ENCODE peak calls at places on chromosomes 2 and 18, in nine cellular contexts. One of them, this sample, is unnamed.

GRCh38 chr2:189629553-189630453 is 31.5 kb upstream of the ASNSD1 start:
- DNase-seq in stimulated activated CD8-positive, alpha-beta memory T cell treated with anti-CD3 and anti-CD28 coated beads, Interleukin-7, amount 100 ng/mL, for 1 hour: no peak
- DNase-seq in kidney tubule cell: no peak
- DNase-seq in ELR: no peak
- DNase-seq in NCI-H1092 treated with DMSO at 0.1 percent for 48 hours: no peak
- DNase-seq in endodermal cell: no peak
- DNase-seq in hippocampal formation: no peak
- DNase-seq in chondrocyte: no peak
- DNase-seq in HTR-8/SVneo: no peak
- DNase-seq in this sample: no peak

GRCh38 chr2:177448031-177448430 is 55.5 kb downstream of the AGPS start:
- DNase-seq in ELR: no peak
- DNase-seq in stimulated activated CD8-positive, alpha-beta memory T cell treated with anti-CD3 and anti-CD28 coated beads, Interleukin-7, amount 100 ng/mL, for 1 hour: no peak
- DNase-seq in hippocampal formation: no peak
- DNase-seq in endodermal cell: no peak
- DNase-seq in chondrocyte: no peak
- DNase-seq in HTR-8/SVneo: no peak
- DNase-seq in kidney tubule cell: no peak
- DNase-seq in NCI-H1092 treated with DMSO at 0.1 percent for 48 hours: no peak
- DNase-seq in this sample: no peak

GRCh38 chr2:62140785-62141740 is 54.9 kb upstream of the B3GNT2 start:
- DNase-seq in NCI-H1092 treated with DMSO at 0.1 percent for 48 hours: no peak
- DNase-seq in HTR-8/SVneo: no peak
- DNase-seq in chondrocyte: no peak
- DNase-seq in endodermal cell: no peak
- DNase-seq in kidney tubule cell: no peak
- DNase-seq in hippocampal formation: no peak
- DNase-seq in stimulated activated CD8-positive, alpha-beta memory T cell treated with anti-CD3 and anti-CD28 coated beads, Interleukin-7, amount 100 ng/mL, for 1 hour: no peak
- DNase-seq in ELR: no peak
- DNase-seq in this sample: no peak

GRCh38 chr2:238151628-238152235 is 7.0 kb upstream of the ERFE start:
- DNase-seq in endodermal cell: peak; percentile 78
- DNase-seq in stimulated activated CD8-positive, alpha-beta memory T cell treated with anti-CD3 and anti-CD28 coated beads, Interleukin-7, amount 100 ng/mL, for 1 hour: no peak
- DNase-seq in HTR-8/SVneo: no peak
- DNase-seq in hippocampal formation: no peak
- DNase-seq in ELR: no peak
- DNase-seq in chondrocyte: no peak
- DNase-seq in kidney tubule cell: no peak
- DNase-seq in NCI-H1092 treated with DMSO at 0.1 percent for 48 hours: no peak
- DNase-seq in this sample: no peak

GRCh38 chr18:75810481-75810880 is 383.0 kb upstream of the SMIM21 start:
- DNase-seq in NCI-H1092 treated with DMSO at 0.1 percent for 48 hours: no peak
- DNase-seq in HTR-8/SVneo: no peak
- DNase-seq in ELR: no peak
- DNase-seq in stimulated activated CD8-positive, alpha-beta memory T cell treated with anti-CD3 and anti-CD28 coated beads, Interleukin-7, amount 100 ng/mL, for 1 hour: no peak
- DNase-seq in chondrocyte: no peak
- DNase-seq in kidney tubule cell: no peak
- DNase-seq in hippocampal formation: no peak
- DNase-seq in endodermal cell: no peak
- DNase-seq in this sample: no peak

GRCh38 chr2:10187661-10188060 is 65.1 kb downstream of the RRM2 start:
- DNase-seq in stimulated activated CD8-positive, alpha-beta memory T cell treated with anti-CD3 and anti-CD28 coated beads, Interleukin-7, amount 100 ng/mL, for 1 hour: no peak
- DNase-seq in kidney tubule cell: no peak
- DNase-seq in HTR-8/SVneo: no peak
- DNase-seq in ELR: no peak
- DNase-seq in hippocampal formation: no peak
- DNase-seq in endodermal cell: no peak
- DNase-seq in NCI-H1092 treated with DMSO at 0.1 percent for 48 hours: no peak
- DNase-seq in chondrocyte: peak; percentile 54
- DNase-seq in this sample: no peak

GRCh38 chr2:18446715-18447114 is 113.7 kb downstream of the RDH14 start:
- DNase-seq in HTR-8/SVneo: no peak
- DNase-seq in endodermal cell: no peak
- DNase-seq in stimulated activated CD8-positive, alpha-beta memory T cell treated with anti-CD3 and anti-CD28 coated beads, Interleukin-7, amount 100 ng/mL, for 1 hour: no peak
- DNase-seq in chondrocyte: no peak
- DNase-seq in NCI-H1092 treated with DMSO at 0.1 percent for 48 hours: no peak
- DNase-seq in kidney tubule cell: no peak
- DNase-seq in ELR: no peak
- DNase-seq in hippocampal formation: no peak
- DNase-seq in this sample: no peak

GRCh38 chr18:55220523-55220922 is 261.3 kb upstream of the CCDC68 start:
- DNase-seq in stimulated activated CD8-positive, alpha-beta memory T cell treated with anti-CD3 and anti-CD28 coated beads, Interleukin-7, amount 100 ng/mL, for 1 hour: no peak
- DNase-seq in ELR: no peak
- DNase-seq in kidney tubule cell: no peak
- DNase-seq in hippocampal formation: no peak
- DNase-seq in chondrocyte: no peak
- DNase-seq in HTR-8/SVneo: no peak
- DNase-seq in NCI-H1092 treated with DMSO at 0.1 percent for 48 hours: no peak
- DNase-seq in endodermal cell: no peak
- DNase-seq in this sample: no peak

GRCh38 chr2:127361929-127362328 is 25.8 kb downstream of the MAP3K2 start:
- DNase-seq in NCI-H1092 treated with DMSO at 0.1 percent for 48 hours: no peak
- DNase-seq in kidney tubule cell: peak; percentile 55
- DNase-seq in stimulated activated CD8-positive, alpha-beta memory T cell treated with anti-CD3 and anti-CD28 coated beads, Interleukin-7, amount 100 ng/mL, for 1 hour: no peak
- DNase-seq in ELR: peak; percentile 13
- DNase-seq in chondrocyte: no peak
- DNase-seq in HTR-8/SVneo: no peak
- DNase-seq in endodermal cell: no peak
- DNase-seq in hippocampal formation: no peak
- DNase-seq in this sample: no peak

GRCh38 chr2:149148195-149149006 is 109.9 kb downstream of the LYPD6B start:
- DNase-seq in endodermal cell: no peak
- DNase-seq in ELR: no peak
- DNase-seq in HTR-8/SVneo: no peak
- DNase-seq in hippocampal formation: no peak
- DNase-seq in kidney tubule cell: no peak
- DNase-seq in NCI-H1092 treated with DMSO at 0.1 percent for 48 hours: no peak
- DNase-seq in stimulated activated CD8-positive, alpha-beta memory T cell treated with anti-CD3 and anti-CD28 coated beads, Interleukin-7, amount 100 ng/mL, for 1 hour: no peak
- DNase-seq in chondrocyte: no peak
- DNase-seq in this sample: no peak

GRCh38 chr2:29610569-29610968 is 310.8 kb downstream of the ALK start:
- DNase-seq in ELR: no peak
- DNase-seq in hippocampal formation: no peak
- DNase-seq in endodermal cell: no peak
- DNase-seq in HTR-8/SVneo: no peak
- DNase-seq in stimulated activated CD8-positive, alpha-beta memory T cell treated with anti-CD3 and anti-CD28 coated beads, Interleukin-7, amount 100 ng/mL, for 1 hour: no peak
- DNase-seq in NCI-H1092 treated with DMSO at 0.1 percent for 48 hours: no peak
- DNase-seq in chondrocyte: no peak
- DNase-seq in kidney tubule cell: no peak
- DNase-seq in this sample: no peak

GRCh38 chr2:22885245-22885644 is 499.7 kb upstream of the KLHL29 start:
- DNase-seq in NCI-H1092 treated with DMSO at 0.1 percent for 48 hours: no peak
- DNase-seq in stimulated activated CD8-positive, alpha-beta memory T cell treated with anti-CD3 and anti-CD28 coated beads, Interleukin-7, amount 100 ng/mL, for 1 hour: no peak
- DNase-seq in kidney tubule cell: no peak
- DNase-seq in endodermal cell: no peak
- DNase-seq in chondrocyte: no peak
- DNase-seq in hippocampal formation: no peak
- DNase-seq in ELR: no peak
- DNase-seq in HTR-8/SVneo: no peak
- DNase-seq in this sample: no peak

GRCh38 chr2:8475349-8476045 is 206.4 kb upstream of the ID2 start:
- DNase-seq in NCI-H1092 treated with DMSO at 0.1 percent for 48 hours: peak; percentile 21
- DNase-seq in ELR: no peak
- DNase-seq in hippocampal formation: no peak
- DNase-seq in stimulated activated CD8-positive, alpha-beta memory T cell treated with anti-CD3 and anti-CD28 coated beads, Interleukin-7, amount 100 ng/mL, for 1 hour: no peak
- DNase-seq in endodermal cell: no peak
- DNase-seq in kidney tubule cell: peak; percentile 89
- DNase-seq in HTR-8/SVneo: no peak
- DNase-seq in chondrocyte: no peak
- DNase-seq in this sample: no peak

GRCh38 chr2:237208373-237209045 is 122.8 kb downstream of the COPS8 start:
- DNase-seq in endodermal cell: no peak
- DNase-seq in stimulated activated CD8-positive, alpha-beta memory T cell treated with anti-CD3 and anti-CD28 coated beads, Interleukin-7, amount 100 ng/mL, for 1 hour: no peak
- DNase-seq in HTR-8/SVneo: no peak
- DNase-seq in ELR: peak; percentile 77
- DNase-seq in NCI-H1092 treated with DMSO at 0.1 percent for 48 hours: no peak
- DNase-seq in kidney tubule cell: no peak
- DNase-seq in hippocampal formation: no peak
- DNase-seq in chondrocyte: no peak
- DNase-seq in this sample: no peak

GRCh38 chr2:231068525-231069222 is 12.0 kb downstream of the PSMD1 start:
- DNase-seq in kidney tubule cell: peak; percentile 32
- DNase-seq in chondrocyte: no peak
- DNase-seq in hippocampal formation: no peak
- DNase-seq in stimulated activated CD8-positive, alpha-beta memory T cell treated with anti-CD3 and anti-CD28 coated beads, Interleukin-7, amount 100 ng/mL, for 1 hour: no peak
- DNase-seq in endodermal cell: no peak
- DNase-seq in NCI-H1092 treated with DMSO at 0.1 percent for 48 hours: no peak
- DNase-seq in HTR-8/SVneo: no peak
- DNase-seq in ELR: peak; percentile 89
- DNase-seq in this sample: no peak

GRCh38 chr2:73870084-73870483 is 22.7 kb upstream of the ACTG2 start:
- DNase-seq in kidney tubule cell: no peak
- DNase-seq in endodermal cell: no peak
- DNase-seq in ELR: peak; percentile 48
- DNase-seq in HTR-8/SVneo: no peak
- DNase-seq in stimulated activated CD8-positive, alpha-beta memory T cell treated with anti-CD3 and anti-CD28 coated beads, Interleukin-7, amount 100 ng/mL, for 1 hour: no peak
- DNase-seq in chondrocyte: no peak
- DNase-seq in NCI-H1092 treated with DMSO at 0.1 percent for 48 hours: no peak
- DNase-seq in hippocampal formation: no peak
- DNase-seq in this sample: peak; percentile 77

GRCh38 chr2:86037795-86038192 is 67.9 kb downstream of the POLR1A start:
- DNase-seq in hippocampal formation: no peak
- DNase-seq in chondrocyte: peak; percentile 55
- DNase-seq in endodermal cell: no peak
- DNase-seq in kidney tubule cell: no peak
- DNase-seq in ELR: no peak
- DNase-seq in stimulated activated CD8-positive, alpha-beta memory T cell treated with anti-CD3 and anti-CD28 coated beads, Interleukin-7, amount 100 ng/mL, for 1 hour: no peak
- DNase-seq in HTR-8/SVneo: no peak
- DNase-seq in NCI-H1092 treated with DMSO at 0.1 percent for 48 hours: no peak
- DNase-seq in this sample: no peak

GRCh38 chr2:60954139-60954538 is 63.4 kb upstream of the PEX13 start:
- DNase-seq in endodermal cell: no peak
- DNase-seq in kidney tubule cell: no peak
- DNase-seq in HTR-8/SVneo: no peak
- DNase-seq in stimulated activated CD8-positive, alpha-beta memory T cell treated with anti-CD3 and anti-CD28 coated beads, Interleukin-7, amount 100 ng/mL, for 1 hour: no peak
- DNase-seq in ELR: no peak
- DNase-seq in chondrocyte: no peak
- DNase-seq in hippocampal formation: no peak
- DNase-seq in NCI-H1092 treated with DMSO at 0.1 percent for 48 hours: no peak
- DNase-seq in this sample: no peak

GRCh38 chr2:219045937-219046550 is 4.7 kb upstream of the CFAP65 start:
- DNase-seq in hippocampal formation: no peak
- DNase-seq in endodermal cell: peak; percentile 91
- DNase-seq in ELR: peak; percentile 35
- DNase-seq in stimulated activated CD8-positive, alpha-beta memory T cell treated with anti-CD3 and anti-CD28 coated beads, Interleukin-7, amount 100 ng/mL, for 1 hour: no peak
- DNase-seq in kidney tubule cell: peak; percentile 39
- DNase-seq in chondrocyte: no peak
- DNase-seq in NCI-H1092 treated with DMSO at 0.1 percent for 48 hours: no peak
- DNase-seq in HTR-8/SVneo: peak; percentile 56
- DNase-seq in this sample: peak; percentile 67

GRCh38 chr2:191869178-191869577 is 22.3 kb upstream of the CAVIN2 start:
- DNase-seq in kidney tubule cell: peak; percentile 57
- DNase-seq in hippocampal formation: peak; percentile 49
- DNase-seq in endodermal cell: peak; percentile 92
- DNase-seq in stimulated activated CD8-positive, alpha-beta memory T cell treated with anti-CD3 and anti-CD28 coated beads, Interleukin-7, amount 100 ng/mL, for 1 hour: no peak
- DNase-seq in ELR: peak; percentile 77
- DNase-seq in chondrocyte: no peak
- DNase-seq in NCI-H1092 treated with DMSO at 0.1 percent for 48 hours: peak; percentile 17
- DNase-seq in HTR-8/SVneo: no peak
- DNase-seq in this sample: no peak

GRCh38 chr2:215843579-215843978 is 169.8 kb downstream of the MREG start:
- DNase-seq in hippocampal formation: no peak
- DNase-seq in HTR-8/SVneo: peak; percentile 47
- DNase-seq in kidney tubule cell: peak; percentile 95
- DNase-seq in endodermal cell: no peak
- DNase-seq in chondrocyte: no peak
- DNase-seq in NCI-H1092 treated with DMSO at 0.1 percent for 48 hours: no peak
- DNase-seq in ELR: peak; percentile 93
- DNase-seq in stimulated activated CD8-positive, alpha-beta memory T cell treated with anti-CD3 and anti-CD28 coated beads, Interleukin-7, amount 100 ng/mL, for 1 hour: no peak
- DNase-seq in this sample: peak; percentile 75

GRCh38 chr2:5093518-5093917 is 598.7 kb upstream of the SOX11 start:
- DNase-seq in kidney tubule cell: no peak
- DNase-seq in endodermal cell: no peak
- DNase-seq in chondrocyte: no peak
- DNase-seq in ELR: no peak
- DNase-seq in hippocampal formation: no peak
- DNase-seq in HTR-8/SVneo: no peak
- DNase-seq in NCI-H1092 treated with DMSO at 0.1 percent for 48 hours: no peak
- DNase-seq in stimulated activated CD8-positive, alpha-beta memory T cell treated with anti-CD3 and anti-CD28 coated beads, Interleukin-7, amount 100 ng/mL, for 1 hour: no peak
- DNase-seq in this sample: no peak

GRCh38 chr2:197258580-197258979 is 52.0 kb downstream of the ANKRD44 start:
- DNase-seq in endodermal cell: no peak
- DNase-seq in stimulated activated CD8-positive, alpha-beta memory T cell treated with anti-CD3 and anti-CD28 coated beads, Interleukin-7, amount 100 ng/mL, for 1 hour: no peak
- DNase-seq in chondrocyte: no peak
- DNase-seq in NCI-H1092 treated with DMSO at 0.1 percent for 48 hours: no peak
- DNase-seq in kidney tubule cell: no peak
- DNase-seq in HTR-8/SVneo: no peak
- DNase-seq in ELR: no peak
- DNase-seq in hippocampal formation: no peak
- DNase-seq in this sample: no peak

GRCh38 chr2:229160180-229160579 is 110.9 kb downstream of the PID1 start:
- DNase-seq in stimulated activated CD8-positive, alpha-beta memory T cell treated with anti-CD3 and anti-CD28 coated beads, Interleukin-7, amount 100 ng/mL, for 1 hour: no peak
- DNase-seq in chondrocyte: no peak
- DNase-seq in ELR: no peak
- DNase-seq in kidney tubule cell: no peak
- DNase-seq in NCI-H1092 treated with DMSO at 0.1 percent for 48 hours: no peak
- DNase-seq in endodermal cell: no peak
- DNase-seq in hippocampal formation: no peak
- DNase-seq in HTR-8/SVneo: no peak
- DNase-seq in this sample: no peak

GRCh38 chr2:173578404-173579092 is 223.9 kb downstream of the CDCA7 start:
- DNase-seq in kidney tubule cell: no peak
- DNase-seq in hippocampal formation: no peak
- DNase-seq in NCI-H1092 treated with DMSO at 0.1 percent for 48 hours: no peak
- DNase-seq in endodermal cell: no peak
- DNase-seq in stimulated activated CD8-positive, alpha-beta memory T cell treated with anti-CD3 and anti-CD28 coated beads, Interleukin-7, amount 100 ng/mL, for 1 hour: no peak
- DNase-seq in ELR: peak; percentile 14
- DNase-seq in chondrocyte: no peak
- DNase-seq in HTR-8/SVneo: no peak
- DNase-seq in this sample: no peak

GRCh38 chr18:3554091-3554601 is 104.2 kb downstream of the TGIF1 start:
- DNase-seq in ELR: peak; percentile 4
- DNase-seq in stimulated activated CD8-positive, alpha-beta memory T cell treated with anti-CD3 and anti-CD28 coated beads, Interleukin-7, amount 100 ng/mL, for 1 hour: no peak
- DNase-seq in HTR-8/SVneo: no peak
- DNase-seq in NCI-H1092 treated with DMSO at 0.1 percent for 48 hours: no peak
- DNase-seq in chondrocyte: no peak
- DNase-seq in kidney tubule cell: peak; percentile 20
- DNase-seq in endodermal cell: peak; percentile 89
- DNase-seq in hippocampal formation: no peak
- DNase-seq in this sample: no peak

GRCh38 chr2:10303174-10303633 is 500 bp downstream of the HPCAL1 start:
- DNase-seq in hippocampal formation: no peak
- DNase-seq in HTR-8/SVneo: no peak
- DNase-seq in ELR: no peak
- DNase-seq in chondrocyte: no peak
- DNase-seq in kidney tubule cell: no peak
- DNase-seq in NCI-H1092 treated with DMSO at 0.1 percent for 48 hours: no peak
- DNase-seq in endodermal cell: no peak
- DNase-seq in stimulated activated CD8-positive, alpha-beta memory T cell treated with anti-CD3 and anti-CD28 coated beads, Interleukin-7, amount 100 ng/mL, for 1 hour: no peak
- DNase-seq in this sample: peak; percentile 51

GRCh38 chr2:112869258-112869842 is 32.8 kb upstream of the IL1B start:
- DNase-seq in chondrocyte: no peak
- DNase-seq in HTR-8/SVneo: peak; percentile 53
- DNase-seq in ELR: peak; percentile 78
- DNase-seq in endodermal cell: no peak
- DNase-seq in NCI-H1092 treated with DMSO at 0.1 percent for 48 hours: peak; percentile 4
- DNase-seq in hippocampal formation: no peak
- DNase-seq in stimulated activated CD8-positive, alpha-beta memory T cell treated with anti-CD3 and anti-CD28 coated beads, Interleukin-7, amount 100 ng/mL, for 1 hour: no peak
- DNase-seq in kidney tubule cell: peak; percentile 79
- DNase-seq in this sample: no peak